ENCODE peak calls at places on chromosome 10, in six cellular contexts. S, E, O, V, C and P are unnamed samples.

GRCh38 chr10:18021725-18022480 is 70.2 kb downstream of the SLC39A12 start:
- DNase-seq in S (peak; percentile 30), E (no peak), O (no peak), V (no peak), C (no peak), P (no peak)

GRCh38 chr10:3172081-3172445 is 519 bp downstream of the PITRM1 start:
- DNase-seq in S (peak; percentile 85), E (no peak), O (peak; percentile 68), V (no peak), C (no peak), P (peak; percentile 71)

GRCh38 chr10:71161429-71161828 is 50.9 kb upstream of the UNC5B start:
- DNase-seq in S (peak; percentile 2), E (peak; percentile 7), O (no peak), V (no peak), C (no peak), P (peak; percentile 4)

GRCh38 chr10:52652431-52653220 is 120.0 kb downstream of the MBL2 start:
- DNase-seq in S (peak; percentile 78), E (no peak), O (no peak), V (no peak), C (no peak), P (peak; percentile 77)

GRCh38 chr10:82267465-82267864 is 392.5 kb downstream of the NRG3 start:
- DNase-seq in S (no peak), E (no peak), O (peak; percentile 39), V (no peak), C (no peak), P (no peak)

GRCh38 chr10:51462076-51462779 is 237.2 kb downstream of the CSTF2T start:
- DNase-seq in S (peak; percentile 19), E (no peak), O (no peak), V (no peak), C (no peak), P (no peak)

GRCh38 chr10:79353000-79353406 is 5.7 kb downstream of the PPIF start:
- DNase-seq in S (no peak), E (no peak), O (no peak), V (no peak), C (no peak), P (no peak)

GRCh38 chr10:5970527-5970926 is 6.8 kb downstream of the IL15RA start:
- DNase-seq in S (no peak), E (no peak), O (no peak), V (no peak), C (no peak), P (no peak)

GRCh38 chr10:88065384-88066049 is 202.1 kb downstream of the PTEN start:
- DNase-seq in S (no peak), E (no peak), O (no peak), V (no peak), C (no peak), P (no peak)

GRCh38 chr10:15738237-15738928 is 18.7 kb upstream of the ITGA8 start:
- DNase-seq in S (peak; percentile 20), E (no peak), O (no peak), V (no peak), C (no peak), P (no peak)

GRCh38 chr10:124035306-124035927 is 58.0 kb downstream of the CHST15 start:
- DNase-seq in S (no peak), E (peak; percentile 45), O (no peak), V (no peak), C (no peak), P (no peak)

GRCh38 chr10:35574924-35575352 is 30.2 kb upstream of the GJD4 start:
- DNase-seq in S (peak; percentile 96), E (no peak), O (peak; percentile 81), V (no peak), C (no peak), P (no peak)

GRCh38 chr10:90862908-90863514 is 5.2 kb upstream of the HTR7 start:
- DNase-seq in S (peak; percentile 51), E (peak; percentile 13), O (peak; percentile 24), V (no peak), C (peak; percentile 17), P (no peak)